ENCODE peak calls at places on chromosomes 6 and 20, in seven cellular contexts. One of them, this sample, is unnamed.
A peak's percentile ranks its signal among the peaks of the same experiment; 100 is the strongest.

GRCh38 chr20:45679650-45680049 is 9.6 kb upstream of the WFDC11 start:
- DNase-seq in HepG2: no peak
- DNase-seq in H1: no peak
- DNase-seq in GM12878: no peak
- DNase-seq in K562: no peak
- DNase-seq in HEK293T: no peak
- DNase-seq in WTC11: no peak
- DNase-seq in this sample: no peak

GRCh38 chr20:10576411-10576810 is 97.4 kb downstream of the JAG1 start:
- DNase-seq in HEK293T: no peak
- DNase-seq in WTC11: no peak
- DNase-seq in H1: no peak
- DNase-seq in K562: no peak
- DNase-seq in HepG2: no peak
- DNase-seq in GM12878: no peak
- DNase-seq in this sample: no peak

GRCh38 chr6:14396826-14397517 is 279.4 kb downstream of the CD83 start:
- DNase-seq in GM12878: no peak
- DNase-seq in HEK293T: no peak
- DNase-seq in WTC11: peak; percentile 91
- DNase-seq in K562: peak; percentile 29
- DNase-seq in H1: peak; percentile 82
- DNase-seq in HepG2: no peak
- DNase-seq in this sample: no peak

GRCh38 chr6:107113460-107114212 is 1.7 kb downstream of the BEND3 start:
- DNase-seq in H1: no peak
- DNase-seq in HepG2: no peak
- DNase-seq in WTC11: no peak
- DNase-seq in K562: no peak
- DNase-seq in GM12878: no peak
- DNase-seq in HEK293T: no peak
- DNase-seq in this sample: no peak

GRCh38 chr6:11120273-11121005 is 8.9 kb upstream of the ERVFRD-1 start:
- DNase-seq in HEK293T: peak; percentile 23
- DNase-seq in HepG2: no peak
- DNase-seq in H1: no peak
- DNase-seq in GM12878: no peak
- DNase-seq in K562: no peak
- DNase-seq in WTC11: no peak
- DNase-seq in this sample: no peak

GRCh38 chr20:45959126-45959525 is 12.9 kb downstream of the ZNF335 start:
- DNase-seq in K562: no peak
- DNase-seq in WTC11: no peak
- DNase-seq in HEK293T: no peak
- DNase-seq in HepG2: no peak
- DNase-seq in GM12878: no peak
- DNase-seq in H1: no peak
- DNase-seq in this sample: no peak

GRCh38 chr20:40678286-40678835 is 10.7 kb downstream of the MAFB start:
- DNase-seq in WTC11: no peak
- DNase-seq in HEK293T: no peak
- DNase-seq in K562: no peak
- DNase-seq in H1: no peak
- DNase-seq in GM12878: no peak
- DNase-seq in HepG2: no peak
- DNase-seq in this sample: no peak

GRCh38 chr6:56570434-56571359 is 72.0 kb downstream of the DST start:
- DNase-seq in HepG2: peak; percentile 60
- DNase-seq in HEK293T: peak; percentile 54
- DNase-seq in K562: no peak
- DNase-seq in GM12878: no peak
- DNase-seq in WTC11: no peak
- DNase-seq in H1: no peak
- DNase-seq in this sample: no peak

GRCh38 chr20:63977392-63978276 is 1.8 kb downstream of the SAMD10 start:
- DNase-seq in H1: no peak
- DNase-seq in HepG2: peak; percentile 87
- DNase-seq in HEK293T: no peak
- DNase-seq in WTC11: no peak
- DNase-seq in GM12878: no peak
- DNase-seq in K562: peak; percentile 38
- DNase-seq in this sample: no peak

DNA sequence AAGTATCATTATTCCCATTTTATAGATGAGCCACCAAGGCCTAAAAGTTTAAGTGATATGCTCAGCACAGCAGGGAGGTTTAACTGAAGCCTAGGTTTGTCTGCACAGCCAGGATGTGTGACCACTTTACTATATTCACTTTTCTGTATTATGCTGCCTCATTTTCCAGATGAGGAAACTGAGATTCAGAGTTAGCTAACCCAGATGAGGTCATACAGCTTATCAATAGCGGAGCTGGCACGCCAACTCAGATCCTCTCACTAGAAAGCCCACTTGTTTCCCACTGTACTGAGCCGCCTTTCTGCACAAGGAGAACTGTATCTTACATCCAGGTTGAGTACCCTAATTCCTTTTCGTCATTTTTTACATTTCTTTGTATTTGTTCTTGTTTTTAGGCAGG is 131.7 kb upstream of the SUPT3H start:
- DNase-seq in GM12878: no peak
- DNase-seq in WTC11: no peak
- DNase-seq in HepG2: no peak
- DNase-seq in HEK293T: no peak
- DNase-seq in K562: no peak
- DNase-seq in H1: no peak
- DNase-seq in this sample: no peak
- TF ChIP-seq SP1 in GM12878: no peak
- TF ChIP-seq SP1 in WTC11: no peak
- TF ChIP-seq SP1 in HepG2: no peak
- TF ChIP-seq SP1 in HEK293T: no peak
- TF ChIP-seq SP1 in K562: no peak
- TF ChIP-seq SP1 in H1: no peak
- TF ChIP-seq SP1 in this sample: no peak

GRCh38 chr6:126034671-126035070 is 48.3 kb downstream of the TRMT11 start:
- DNase-seq in HepG2: no peak
- DNase-seq in HEK293T: no peak
- DNase-seq in WTC11: no peak
- DNase-seq in H1: no peak
- DNase-seq in GM12878: no peak
- DNase-seq in K562: no peak
- DNase-seq in this sample: no peak
- TF ChIP-seq SP1 in HepG2: no peak
- TF ChIP-seq SP1 in HEK293T: no peak
- TF ChIP-seq SP1 in WTC11: no peak
- TF ChIP-seq SP1 in H1: no peak
- TF ChIP-seq SP1 in GM12878: no peak
- TF ChIP-seq SP1 in K562: no peak
- TF ChIP-seq SP1 in this sample: no peak

GRCh38 chr20:47708953-47709833 is 76.1 kb downstream of the SULF2 start:
- DNase-seq in K562: no peak
- DNase-seq in HepG2: peak; percentile 57
- DNase-seq in HEK293T: no peak
- DNase-seq in WTC11: no peak
- DNase-seq in H1: no peak
- DNase-seq in GM12878: no peak
- DNase-seq in this sample: no peak

GRCh38 chr20:47713163-47713562 is 72.1 kb downstream of the SULF2 start:
- DNase-seq in H1: no peak
- DNase-seq in WTC11: no peak
- DNase-seq in GM12878: no peak
- DNase-seq in K562: no peak
- DNase-seq in HEK293T: no peak
- DNase-seq in HepG2: peak; percentile 44
- DNase-seq in this sample: no peak

GRCh38 chr20:47713941-47714450 is 71.3 kb downstream of the SULF2 start:
- DNase-seq in K562: no peak
- DNase-seq in WTC11: no peak
- DNase-seq in GM12878: no peak
- DNase-seq in HEK293T: no peak
- DNase-seq in H1: no peak
- DNase-seq in HepG2: peak; percentile 82
- DNase-seq in this sample: no peak

GRCh38 chr20:47710665-47711045 is 74.6 kb downstream of the SULF2 start:
- DNase-seq in WTC11: no peak
- DNase-seq in HEK293T: no peak
- DNase-seq in H1: no peak
- DNase-seq in HepG2: no peak
- DNase-seq in K562: no peak
- DNase-seq in GM12878: no peak
- DNase-seq in this sample: no peak

GRCh38 chr20:47711046-47711752 is 74.1 kb downstream of the SULF2 start:
- DNase-seq in WTC11: no peak
- DNase-seq in HepG2: peak; percentile 99
- DNase-seq in HEK293T: no peak
- DNase-seq in K562: no peak
- DNase-seq in H1: no peak
- DNase-seq in GM12878: no peak
- DNase-seq in this sample: no peak
- TF ChIP-seq SP1 in WTC11: no peak
- TF ChIP-seq SP1 in HepG2: no peak
- TF ChIP-seq SP1 in HEK293T: no peak
- TF ChIP-seq SP1 in K562: no peak
- TF ChIP-seq SP1 in H1: no peak
- TF ChIP-seq SP1 in GM12878: no peak
- TF ChIP-seq SP1 in this sample: no peak

GRCh38 chr6:41728954-41729353 is 6.5 kb downstream of the TFEB start:
- DNase-seq in H1: no peak
- DNase-seq in HepG2: no peak
- DNase-seq in GM12878: no peak
- DNase-seq in WTC11: no peak
- DNase-seq in K562: no peak
- DNase-seq in HEK293T: no peak
- DNase-seq in this sample: no peak

GRCh38 chr6:41726876-41727275 is 8.5 kb downstream of the TFEB start:
- DNase-seq in WTC11: no peak
- DNase-seq in HEK293T: no peak
- DNase-seq in K562: no peak
- DNase-seq in H1: no peak
- DNase-seq in HepG2: no peak
- DNase-seq in GM12878: no peak
- DNase-seq in this sample: no peak

GRCh38 chr6:41729624-41730023 is 5.8 kb downstream of the TFEB start:
- DNase-seq in GM12878: no peak
- DNase-seq in WTC11: no peak
- DNase-seq in H1: no peak
- DNase-seq in HEK293T: no peak
- DNase-seq in K562: no peak
- DNase-seq in HepG2: no peak
- DNase-seq in this sample: no peak

GRCh38 chr6:41727705-41728072 is 7.7 kb downstream of the TFEB start:
- DNase-seq in WTC11: no peak
- DNase-seq in H1: no peak
- DNase-seq in HepG2: no peak
- DNase-seq in K562: no peak
- DNase-seq in HEK293T: no peak
- DNase-seq in GM12878: no peak
- DNase-seq in this sample: no peak

GRCh38 chr6:41728073-41728936 is 7.1 kb downstream of the TFEB start:
- DNase-seq in H1: no peak
- DNase-seq in K562: no peak
- DNase-seq in WTC11: no peak
- DNase-seq in GM12878: no peak
- DNase-seq in HepG2: peak; percentile 58
- DNase-seq in HEK293T: no peak
- DNase-seq in this sample: no peak
- TF ChIP-seq SP1 in H1: no peak
- TF ChIP-seq SP1 in K562: no peak
- TF ChIP-seq SP1 in WTC11: no peak
- TF ChIP-seq SP1 in GM12878: no peak
- TF ChIP-seq SP1 in HepG2: no peak
- TF ChIP-seq SP1 in HEK293T: no peak
- TF ChIP-seq SP1 in this sample: no peak

GRCh38 chr6:152721956-152722355 is 24.3 kb downstream of the MYCT1 start:
- DNase-seq in K562: no peak
- DNase-seq in WTC11: no peak
- DNase-seq in HepG2: no peak
- DNase-seq in HEK293T: no peak
- DNase-seq in H1: no peak
- DNase-seq in GM12878: no peak
- DNase-seq in this sample: no peak

GRCh38 chr6:152726313-152726712 is 24.3 kb upstream of the VIP start:
- DNase-seq in GM12878: no peak
- DNase-seq in WTC11: no peak
- DNase-seq in HepG2: no peak
- DNase-seq in HEK293T: no peak
- DNase-seq in K562: no peak
- DNase-seq in H1: no peak
- DNase-seq in this sample: no peak

GRCh38 chr6:152723398-152723797 is 25.7 kb downstream of the MYCT1 start:
- DNase-seq in HEK293T: no peak
- DNase-seq in WTC11: no peak
- DNase-seq in GM12878: no peak
- DNase-seq in K562: no peak
- DNase-seq in HepG2: no peak
- DNase-seq in H1: no peak
- DNase-seq in this sample: no peak

DNA sequence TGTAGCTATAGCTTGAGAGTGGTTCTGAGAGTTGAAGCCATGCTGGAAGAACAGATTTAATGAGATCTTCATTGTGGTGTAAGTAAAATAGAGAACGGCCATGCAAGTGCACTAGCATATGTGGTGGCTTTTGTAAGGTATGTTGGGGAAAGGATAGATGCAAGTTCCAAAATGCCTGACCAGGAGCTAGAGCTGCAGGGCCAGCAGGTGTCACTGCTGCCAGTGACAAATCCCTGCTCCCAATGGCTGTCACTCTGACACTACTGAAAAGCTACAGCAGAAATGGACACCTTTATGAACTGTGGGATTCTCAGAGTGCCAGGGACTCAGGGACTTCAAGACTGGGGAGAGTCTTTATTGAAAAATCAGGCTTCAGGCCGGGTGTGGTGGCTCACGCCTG is 23.1 kb upstream of the VIP start:
- DNase-seq in K562: no peak
- DNase-seq in HEK293T: no peak
- DNase-seq in WTC11: no peak
- DNase-seq in GM12878: no peak
- DNase-seq in HepG2: no peak
- DNase-seq in H1: no peak
- DNase-seq in this sample: no peak
- TF ChIP-seq SP1 in K562: no peak
- TF ChIP-seq SP1 in HEK293T: no peak
- TF ChIP-seq SP1 in WTC11: no peak
- TF ChIP-seq SP1 in GM12878: no peak
- TF ChIP-seq SP1 in HepG2: no peak
- TF ChIP-seq SP1 in H1: no peak
- TF ChIP-seq SP1 in this sample: no peak